ENCODE peak calls at places on chromosomes 7 and 10, in five cellular contexts. Z is psoas muscle; R is T1000; B is IMR-90; E is stimulated activated CD8-positive, alpha-beta memory T cell treated with anti-CD3 and anti-CD28 coated beads, Interleukin-4, amount 100 ng/mL, for 24 hours. F is an unnamed sample.

GRCh38 chr10:95201736-95202135 is 7.7 kb downstream of the ACSM6 start:
- DNase-seq in Z (no peak), R (peak; percentile 49), B (peak; percentile 59), E (no peak), F (no peak)

GRCh38 chr10:17669185-17669872 is 25.4 kb downstream of the STAM start:
- DNase-seq in Z (no peak), R (no peak), B (no peak), E (peak; percentile 11), F (no peak)

GRCh38 chr10:3516626-3517255 is 268.3 kb downstream of the KLF6 start:
- DNase-seq in Z (no peak), R (no peak), B (no peak), E (no peak), F (no peak)

GRCh38 chr10:90430186-90430585 is 427.7 kb downstream of the HTR7 start:
- DNase-seq in Z (no peak), R (no peak), B (no peak), E (no peak), F (no peak)

GRCh38 chr10:104406715-104407517 is 53.3 kb downstream of the CFAP58 start:
- DNase-seq in Z (no peak), R (no peak), B (peak; percentile 50), E (no peak), F (peak; percentile 2)

GRCh38 chr7:1087952-1088920 is at the start of gene GPER1:
- DNase-seq in Z (peak; percentile 56), R (no peak), B (peak; percentile 24), E (no peak), F (no peak)

GRCh38 chr7:88546808-88547207 is 212.7 kb upstream of the ZNF804B start:
- DNase-seq in Z (no peak), R (no peak), B (no peak), E (no peak), F (no peak)

GRCh38 chr7:17640730-17641377 is 299.4 kb downstream of the SNX13 start:
- DNase-seq in Z (no peak), R (no peak), B (peak; percentile 31), E (no peak), F (peak; percentile 10)

GRCh38 chr10:36578306-36578705 is 547.1 kb upstream of the ANKRD30A start:
- DNase-seq in Z (no peak), R (peak; percentile 1), B (peak; percentile 88), E (no peak), F (no peak)